ENCODE peak calls at places on chromosomes 5 and 9, in six cellular contexts. W, T, B, Z, I and M are unnamed samples.

GRCh38 chr5:129459485-129460120 is 495 bp upstream of the ADAMTS19 start:
- DNase-seq in W (no peak), T (peak; percentile 19), B (no peak), Z (peak; percentile 44), I (peak; percentile 12), M (no peak)

GRCh38 chr9:96858670-96859069 is 4.4 kb upstream of the ZNF782 start:
- DNase-seq in W (no peak), T (no peak), B (no peak), Z (no peak), I (no peak), M (no peak)

GRCh38 chr5:53997736-53998627 is 312.4 kb downstream of the ARL15 start:
- DNase-seq in W (no peak), T (no peak), B (no peak), Z (no peak), I (no peak), M (no peak)

GRCh38 chr9:18822850-18823249 is 210.2 kb downstream of the SAXO1 start:
- DNase-seq in W (no peak), T (no peak), B (no peak), Z (no peak), I (peak; percentile 24), M (no peak)

GRCh38 chr9:97419315-97419867 is 7.5 kb downstream of the TDRD7 start:
- DNase-seq in W (no peak), T (no peak), B (no peak), Z (no peak), I (no peak), M (no peak)

GRCh38 chr9:104923289-104923688 is 4.7 kb downstream of the ABCA1 start:
- DNase-seq in W (no peak), T (no peak), B (no peak), Z (no peak), I (no peak), M (no peak)

GRCh38 chr5:11851402-11851801 is 52.8 kb downstream of the CTNND2 start:
- DNase-seq in W (no peak), T (no peak), B (no peak), Z (no peak), I (no peak), M (no peak)

GRCh38 chr5:142748568-142749249 is 21.5 kb upstream of the ARHGAP26 start:
- DNase-seq in W (peak; percentile 64), T (no peak), B (no peak), Z (peak; percentile 16), I (peak; percentile 60), M (no peak)

GRCh38 chr5:149826574-149826973 is 96.5 kb downstream of the PPARGC1B start:
- DNase-seq in W (no peak), T (no peak), B (no peak), Z (no peak), I (no peak), M (no peak)

GRCh38 chr5:97534166-97534565 is 351.1 kb upstream of the RIOK2 start:
- DNase-seq in W (peak; percentile 27), T (peak; percentile 49), B (no peak), Z (peak; percentile 41), I (peak; percentile 26), M (no peak)

GRCh38 chr5:68533571-68534051 is 318.1 kb downstream of the PIK3R1 start:
- DNase-seq in W (no peak), T (no peak), B (no peak), Z (peak; percentile 61), I (peak; percentile 41), M (no peak)

GRCh38 chr5:116442095-116442534 is 132.5 kb downstream of the SEMA6A start:
- DNase-seq in W (peak; percentile 46), T (no peak), B (no peak), Z (peak; percentile 49), I (peak; percentile 42), M (no peak)

GRCh38 chr9:99833735-99834134 is 12.1 kb downstream of the NR4A3 start:
- DNase-seq in W (no peak), T (no peak), B (no peak), Z (no peak), I (no peak), M (no peak)

GRCh38 chr9:74415995-74416394 is 81.1 kb upstream of the RORB start:
- DNase-seq in W (no peak), T (no peak), B (no peak), Z (no peak), I (no peak), M (no peak)

GRCh38 chr9:130054820-130055219 is 1.1 kb downstream of the GPR107 start:
- DNase-seq in W (no peak), T (no peak), B (no peak), Z (no peak), I (no peak), M (no peak)

GRCh38 chr5:109956884-109957283 is 267.2 kb downstream of the MAN2A1 start:
- DNase-seq in W (no peak), T (no peak), B (no peak), Z (peak; percentile 58), I (no peak), M (no peak)

GRCh38 chr5:78771260-78772240 is 123.0 kb upstream of the LHFPL2 start:
- DNase-seq in W (peak; percentile 66), T (no peak), B (no peak), Z (no peak), I (peak; percentile 71), M (no peak)

GRCh38 chr9:78666818-78667429 is 370.0 kb downstream of the PSAT1 start:
- DNase-seq in W (no peak), T (no peak), B (no peak), Z (no peak), I (no peak), M (no peak)

GRCh38 chr9:38724749-38725148 is 4.8 kb upstream of the FAM240B start:
- DNase-seq in W (no peak), T (no peak), B (no peak), Z (no peak), I (no peak), M (no peak)

GRCh38 chr5:42612997-42613396 is 143.6 kb upstream of the CCDC152 start:
- DNase-seq in W (no peak), T (no peak), B (no peak), Z (no peak), I (no peak), M (no peak)

GRCh38 chr5:157175071-157175612 is 5.5 kb upstream of the ITK start:
- DNase-seq in W (no peak), T (no peak), B (no peak), Z (no peak), I (no peak), M (no peak)

GRCh38 chr5:157168286-157168685 is 2.2 kb upstream of the GARIN3 start:
- DNase-seq in W (no peak), T (no peak), B (no peak), Z (no peak), I (no peak), M (no peak)

GRCh38 chr5:157177935-157178334 is 2.7 kb upstream of the ITK start:
- DNase-seq in W (no peak), T (no peak), B (no peak), Z (no peak), I (no peak), M (no peak)

GRCh38 chr5:157167219-157167621 is 1.2 kb upstream of the GARIN3 start:
- DNase-seq in W (no peak), T (no peak), B (no peak), Z (no peak), I (no peak), M (no peak)

DNA sequence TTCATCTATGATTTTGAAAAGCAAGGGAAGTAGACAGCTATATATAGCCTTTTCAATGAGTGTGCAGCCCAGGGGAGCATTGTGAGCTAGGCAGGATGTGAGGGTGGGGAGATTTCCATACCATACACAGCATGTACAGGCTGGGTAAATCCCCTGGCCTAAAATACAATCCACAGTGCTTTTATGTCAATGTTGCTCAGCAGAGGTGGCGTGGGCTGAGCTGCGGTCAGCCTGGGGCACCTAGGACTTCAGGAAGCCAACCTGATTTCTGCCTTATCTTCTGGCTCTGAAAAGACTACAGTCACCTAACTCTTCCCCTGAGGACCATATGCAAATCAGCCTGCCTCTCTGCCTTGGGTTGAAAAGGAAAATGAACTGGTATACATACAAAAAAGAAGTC is 6.3 kb upstream of the GARIN3 start:
- DNase-seq in W (no peak), T (no peak), B (no peak), Z (no peak), I (peak; percentile 12), M (no peak)
- TF ChIP-seq EP300 in W (no peak), T (no peak), B (no peak), Z (no peak), I (no peak), M (no peak)

DNA sequence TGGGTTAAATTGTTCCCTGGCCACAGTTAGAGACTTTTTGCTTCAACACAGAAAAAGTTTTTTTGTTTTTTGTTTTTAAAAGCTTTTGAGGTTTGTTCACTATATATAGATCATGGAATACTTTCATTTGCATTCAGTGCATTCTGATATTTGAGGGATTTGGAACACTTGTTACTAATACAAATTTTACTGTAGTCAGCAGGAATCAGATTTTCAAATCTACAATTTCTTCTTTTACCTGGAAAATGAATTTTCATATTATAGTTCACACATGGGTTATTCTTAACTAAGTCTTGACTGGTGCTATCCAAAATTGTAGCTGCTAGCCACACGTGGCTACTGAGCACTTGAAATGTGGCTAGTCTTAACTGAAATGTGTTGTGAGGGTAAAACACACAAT is 142.0 kb downstream of the RMI1 start:
- DNase-seq in W (no peak), T (no peak), B (no peak), Z (no peak), I (no peak), M (no peak)
- H3K27ac ChIP-seq in W (no peak overlapping the region), T (no peak overlapping the region), B (no peak overlapping the region), Z (no peak overlapping the region), I (no peak overlapping the region), M (no peak overlapping the region)

DNA sequence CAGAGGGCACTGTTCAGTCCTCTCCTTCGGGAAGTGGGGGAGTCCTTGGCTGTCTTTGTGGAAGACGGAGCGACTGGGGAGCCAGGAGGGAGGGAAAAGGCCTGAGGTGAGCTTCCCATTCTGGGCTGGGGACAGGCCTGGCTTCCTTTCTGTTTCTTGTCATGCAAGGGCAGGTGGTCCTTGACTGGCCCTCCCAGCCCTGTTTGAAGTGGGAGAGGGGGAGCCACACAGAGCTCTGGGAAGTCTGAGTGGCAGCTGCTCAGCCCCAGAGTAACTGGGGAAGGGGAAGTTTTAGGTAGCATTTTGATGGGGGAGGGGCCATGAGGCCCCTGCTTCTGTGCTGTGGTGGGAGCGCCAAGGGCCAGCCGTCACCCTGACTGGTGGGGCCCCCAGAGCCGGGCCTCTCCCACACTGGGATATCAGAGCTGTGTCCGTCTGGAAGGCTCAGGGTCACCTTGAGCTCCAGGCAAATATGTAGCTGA is 6.5 kb downstream of the UNC5A start:
- DNase-seq in W (no peak), T (no peak), B (no peak), Z (no peak), I (no peak), M (no peak)
- H3K27me3 ChIP-seq in W (peaks cover 28% of the 10 kb centered on the region), T (no peaks in the 10 kb centered on the region), B (peaks cover 7% of the 10 kb centered on the region), Z (peaks cover 10% of the 10 kb centered on the region), I (peaks cover 89% of the 10 kb centered on the region), M (peaks cover 85% of the 10 kb centered on the region)

GRCh38 chr9:136521541-136521940 is 24.3 kb downstream of the NOTCH1 start:
- DNase-seq in W (peak; percentile 35), T (no peak), B (no peak), Z (no peak), I (peak; percentile 86), M (no peak)

GRCh38 chr9:136519263-136520052 is 26.4 kb downstream of the NOTCH1 start:
- DNase-seq in W (no peak), T (no peak), B (no peak), Z (no peak), I (no peak), M (no peak)

GRCh38 chr9:136518623-136519022 is 27.2 kb downstream of the NOTCH1 start:
- DNase-seq in W (no peak), T (no peak), B (no peak), Z (no peak), I (peak; percentile 58), M (no peak)

GRCh38 chr9:136517950-136518349 is 27.9 kb downstream of the NOTCH1 start:
- DNase-seq in W (no peak), T (no peak), B (no peak), Z (no peak), I (no peak), M (no peak)

GRCh38 chr9:136520053-136520540 is 25.8 kb downstream of the NOTCH1 start:
- DNase-seq in W (no peak), T (no peak), B (no peak), Z (no peak), I (peak; percentile 88), M (no peak)
- TF ChIP-seq EP300 in W (no peak), T (no peak), B (no peak), Z (no peak), I (peak; percentile 20), M (no peak)